ENCODE peak calls at places on chromosome 5, in four cellular contexts. G, S, Y and I are unnamed samples.

GRCh38 chr5:150172147-150172546 is 5.6 kb downstream of the CDX1 start:
- DNase-seq in G (no peak), S (no peak), Y (no peak), I (no peak)

GRCh38 chr5:91266184-91266705 is 116.9 kb downstream of the ARRDC3 start:
- DNase-seq in G (no peak), S (no peak), Y (peak; percentile 61), I (no peak)

GRCh38 chr5:55903121-55903701 is 52.1 kb downstream of the IL31RA start:
- DNase-seq in G (no peak), S (no peak), Y (no peak), I (no peak)

GRCh38 chr5:87002485-87002884 is 265.2 kb upstream of the RASA1 start:
- DNase-seq in G (no peak), S (no peak), Y (no peak), I (no peak)

GRCh38 chr5:91514408-91514807 is 131.3 kb upstream of the ARRDC3 start:
- DNase-seq in G (no peak), S (no peak), Y (no peak), I (no peak)

GRCh38 chr5:107615173-107615856 is 55.4 kb downstream of the EFNA5 start:
- DNase-seq in G (no peak), S (no peak), Y (peak; percentile 36), I (no peak)

GRCh38 chr5:177362871-177363507 is 5.3 kb downstream of the RGS14 start:
- DNase-seq in G (peak; percentile 51), S (no peak), Y (peak; percentile 62), I (peak; percentile 14)

GRCh38 chr5:176692326-176692725 is 45.0 kb downstream of the TSPAN17 start:
- DNase-seq in G (no peak), S (no peak), Y (no peak), I (no peak)

GRCh38 chr5:32953694-32954093 is 242.6 kb downstream of the NPR3 start:
- DNase-seq in G (no peak), S (no peak), Y (no peak), I (no peak)

GRCh38 chr5:56078675-56079500 is 84.1 kb upstream of the IL6ST start:
- DNase-seq in G (no peak), S (no peak), Y (no peak), I (no peak)

GRCh38 chr5:135222171-135222681 is 176.8 kb downstream of the MACROH2A1 start:
- DNase-seq in G (no peak), S (no peak), Y (peak; percentile 76), I (no peak)